ENCODE peak calls at places on chromosomes 4 and X, in four cellular contexts. O is body of pancreas, P is testis, A is uterus. Q is an unnamed sample.

GRCh38 chrX:42695800-42696358 is 82.1 kb downstream of the PPP1R2C start:
- DNase-seq in O (no peak), P (no peak), A (no peak), Q (no peak)

GRCh38 chrX:133697656-133698055 is 282.4 kb upstream of the GPC4 start:
- DNase-seq in O (no peak), P (no peak), A (no peak), Q (no peak)

GRCh38 chr4:159193256-159193655 is 90.4 kb downstream of the RAPGEF2 start:
- DNase-seq in O (no peak), P (no peak), A (no peak), Q (no peak)

GRCh38 chrX:152905081-152905420 is 7.2 kb downstream of the ZNF185 start:
- DNase-seq in O (no peak), P (peak), A (no peak), Q (no peak)

GRCh38 chr4:89616382-89616781 is 220.6 kb downstream of the SNCA start:
- DNase-seq in O (no peak), P (no peak), A (no peak), Q (no peak)

GRCh38 chrX:85570496-85570895 is 191.0 kb upstream of the POF1B start:
- DNase-seq in O (no peak), P (no peak), A (no peak), Q (no peak)

GRCh38 chrX:154596290-154596929 is 11.5 kb downstream of the CTAG1A start:
- DNase-seq in O (peak), P (no peak), A (no peak), Q (peak)

GRCh38 chr4:35151816-35152572 is 1092.3 kb downstream of the ARAP2 start:
- DNase-seq in O (peak), P (peak), A (no peak), Q (peak)

GRCh38 chr4:145045180-145045579 is 52.8 kb downstream of the ANAPC10 start:
- DNase-seq in O (no peak), P (no peak), A (no peak), Q (no peak)

GRCh38 chr4:145043306-145043705 is 54.7 kb downstream of the ANAPC10 start:
- DNase-seq in O (no peak), P (no peak), A (no peak), Q (no peak)

GRCh38 chr4:145042601-145043000 is 55.4 kb downstream of the ANAPC10 start:
- DNase-seq in O (no peak), P (no peak), A (no peak), Q (no peak)

GRCh38 chr4:145047151-145047550 is 50.8 kb downstream of the ANAPC10 start:
- DNase-seq in O (no peak), P (no peak), A (no peak), Q (no peak)

GRCh38 chr4:145044341-145044740 is 53.7 kb downstream of the ANAPC10 start:
- DNase-seq in O (no peak), P (no peak), A (no peak), Q (no peak)
- TF ChIP-seq POLR2A in O (no peak), P (no peak), A (no peak), Q (no peak)

GRCh38 chr4:2792711-2793577 is at the start of gene SH3BP2:
- DNase-seq in O (peak), P (peak), A (peak), Q (peak)
- H3K4me3 ChIP-seq in O (peak), P (peak), A (peak), Q (peak)

GRCh38 chrX:150365051-150365952 is 2.2 kb downstream of the MAMLD1 start:
- DNase-seq in O (peak), P (peak), A (peak), Q (peak)
- TF ChIP-seq POLR2A in O (peak), P (no peak), A (peak), Q (no peak)

DNA sequence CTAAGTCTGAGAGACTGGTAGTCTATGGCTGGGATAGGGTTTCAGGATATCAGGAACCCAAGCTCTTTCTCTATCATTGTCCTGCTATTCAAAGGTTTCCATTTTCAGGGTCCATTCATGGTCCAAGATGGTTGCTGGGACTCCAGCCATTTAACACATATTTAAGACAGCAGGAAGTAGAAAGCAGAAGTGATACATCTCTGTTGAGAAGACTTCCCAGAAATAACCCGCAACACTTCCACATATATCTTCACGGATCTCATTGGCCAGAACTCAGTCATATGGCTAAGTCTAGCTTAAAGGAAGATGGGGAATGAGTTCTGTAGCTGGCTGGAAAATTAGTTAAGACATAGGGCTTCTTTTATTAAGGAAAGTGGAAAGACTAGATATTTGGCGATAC is 23.8 kb downstream of the CTSO start:
- DNase-seq in O (no peak), P (no peak), A (no peak), Q (no peak)
- H3K4me3 ChIP-seq in O (no peak), P (no peak), A (no peak), Q (no peak)

GRCh38 chr4:40576651-40577480 is 52.8 kb downstream of the RBM47 start:
- DNase-seq in O (peak), P (peak), A (peak), Q (peak)
- TF ChIP-seq POLR2A in O (peak), P (no peak), A (no peak), Q (peak)

DNA sequence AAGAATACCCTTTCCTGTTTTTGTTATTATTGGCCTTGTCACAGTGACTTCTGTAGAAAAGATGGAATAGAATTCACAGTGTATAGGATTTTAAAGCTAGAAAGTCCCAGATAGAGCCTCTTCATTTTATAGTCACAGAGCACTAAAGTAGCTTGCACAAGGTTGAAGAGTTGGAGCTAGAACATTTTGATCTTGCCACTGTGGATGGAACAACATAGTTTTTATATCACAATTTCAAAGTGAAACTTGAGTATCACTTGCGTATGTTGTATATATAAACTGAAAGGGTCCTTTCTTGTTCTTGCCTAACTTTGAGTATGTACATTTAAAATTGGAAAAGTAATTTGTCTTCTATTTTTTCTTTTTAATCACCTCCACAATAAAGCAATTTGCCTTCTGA is 2.7 kb downstream of the USO1 start:
- DNase-seq in O (no peak), P (no peak), A (no peak), Q (no peak)
- H3K4me3 ChIP-seq in O (no peak), P (no peak), A (no peak), Q (no peak)

GRCh38 chrX:129980043-129980442 is 2.4 kb upstream of the BCORL1 start:
- DNase-seq in O (peak), P (peak), A (peak), Q (peak)

GRCh38 chrX:129979207-129979920 is 3.1 kb upstream of the BCORL1 start:
- DNase-seq in O (no peak), P (peak), A (peak), Q (peak)

GRCh38 chrX:129981207-129981553 is 1.3 kb upstream of the BCORL1 start:
- DNase-seq in O (no peak), P (peak), A (no peak), Q (no peak)

GRCh38 chrX:129981752-129982299 is 609 bp upstream of the BCORL1 start:
- DNase-seq in O (no peak), P (no peak), A (peak), Q (peak)

GRCh38 chrX:129980540-129981206 is 1.8 kb upstream of the BCORL1 start:
- DNase-seq in O (peak), P (peak), A (peak), Q (peak)
- TF ChIP-seq POLR2A in O (peak), P (no peak), A (peak), Q (no peak)

GRCh38 chr4:25229804-25230203 is 4.0 kb upstream of the PI4K2B start:
- DNase-seq in O (no peak), P (no peak), A (no peak), Q (no peak)

GRCh38 chr4:25233737-25234389 is at the start of gene PI4K2B:
- DNase-seq in O (peak), P (peak), A (peak), Q (peak)

GRCh38 chr4:25235401-25235800 is 1.6 kb downstream of the PI4K2B start:
- DNase-seq in O (no peak), P (no peak), A (no peak), Q (peak)

GRCh38 chr4:25234390-25235367 is 846 bp downstream of the PI4K2B start:
- DNase-seq in O (peak), P (peak), A (peak), Q (peak)

GRCh38 chr4:25233194-25233593 is 639 bp upstream of the PI4K2B start:
- DNase-seq in O (no peak), P (no peak), A (no peak), Q (no peak)
- H3K4me3 ChIP-seq in O (no peak), P (peak), A (no peak), Q (peak)

GRCh38 chr4:81314897-81315470 is 100.0 kb upstream of the PRKG2 start:
- DNase-seq in O (no peak), P (no peak), A (no peak), Q (no peak)
- TF ChIP-seq POLR2A in O (no peak), P (no peak), A (no peak), Q (no peak)

GRCh38 chrX:119853449-119853848 is 686 bp upstream of the UPF3B start:
- DNase-seq in O (no peak), P (peak), A (no peak), Q (no peak)

GRCh38 chrX:119852410-119853353 is at the start of gene UPF3B:
- DNase-seq in O (peak), P (peak), A (peak), Q (peak)
- H3K4me3 ChIP-seq in O (peak), P (peak), A (peak), Q (peak)

Q was measured in NB4.